ENCODE peak calls at places on chromosome 21, in ten cellular contexts. E is islet precursor cell; N is GM13977; B is erythroblast; A is choroid plexus epithelial cell; U is BJ; K is tibial nerve; D is H7; P is stimulated activated CD4-positive, alpha-beta T cell treated with anti-CD3 and anti-CD28 coated beads, Interleukin-2, amount 100 ng/mL, for 48 hours; V is omental fat pad. L is an unnamed sample.

GRCh38 chr21:37503848-37504467 is 137.4 kb downstream of the DYRK1A start:
- DNase-seq in E (no peak), N (no peak), B (no peak), A (peak), U (peak), K (no peak), D (no peak), P (no peak), V (no peak), L (no peak)

GRCh38 chr21:35197191-35197590 is 148.1 kb upstream of the RUNX1 start:
- DNase-seq in E (no peak), N (no peak), B (no peak), A (no peak), U (no peak), K (no peak), D (no peak), P (no peak), V (no peak), L (no peak)

GRCh38 chr21:27423906-27424595 is 457.2 kb upstream of the ADAMTS5 start:
- DNase-seq in E (peak), N (no peak), B (no peak), A (peak), U (no peak), K (no peak), D (peak), P (no peak), V (no peak), L (peak)

GRCh38 chr21:18369115-18369514 is 34.5 kb downstream of the TMPRSS15 start:
- DNase-seq in E (no peak), N (no peak), B (no peak), A (peak), U (no peak), K (no peak), D (peak), P (no peak), V (no peak), L (no peak)

GRCh38 chr21:41866274-41866809 is 12.8 kb downstream of the PRDM15 start:
- DNase-seq in E (no peak), N (no peak), B (no peak), A (no peak), U (no peak), K (no peak), D (no peak), P (no peak), V (no peak), L (no peak)

GRCh38 chr21:45821315-45822001 is 160.1 kb upstream of the COL6A1 start:
- DNase-seq in E (peak), N (no peak), B (no peak), A (no peak), U (no peak), K (no peak), D (no peak), P (no peak), V (no peak), L (no peak)

GRCh38 chr21:34498623-34499022 is 13.4 kb downstream of the KCNE1 start:
- DNase-seq in E (no peak), N (no peak), B (no peak), A (peak), U (no peak), K (no peak), D (no peak), P (no peak), V (no peak), L (no peak)

GRCh38 chr21:17929514-17929913 is 110.4 kb upstream of the C21orf91 start:
- DNase-seq in E (no peak), N (no peak), B (no peak), A (no peak), U (no peak), K (no peak), D (no peak), P (no peak), V (no peak), L (no peak)

GRCh38 chr21:46001821-46002681 is 20.5 kb downstream of the COL6A1 start:
- DNase-seq in E (peak), N (no peak), B (no peak), A (no peak), U (no peak), K (no peak), D (no peak), P (no peak), V (no peak), L (no peak)

GRCh38 chr21:45032977-45033705 is 41.2 kb upstream of the ADARB1 start:
- DNase-seq in E (peak), N (no peak), B (no peak), A (peak), U (no peak), K (no peak), D (peak), P (no peak), V (no peak), L (no peak)

GRCh38 chr21:30014883-30015282 is 75.1 kb upstream of the GRIK1 start:
- DNase-seq in E (no peak), N (no peak), B (no peak), A (no peak), U (no peak), K (no peak), D (peak), P (no peak), V (no peak), L (no peak)

GRCh38 chr21:32412162-32412997 is at the start of gene EVA1C:
- DNase-seq in E (peak), N (no peak), B (peak), A (peak), U (no peak), K (peak), D (peak), P (peak), V (no peak), L (peak)

GRCh38 chr21:40841524-40842196 is 5.3 kb downstream of the DSCAM start:
- DNase-seq in E (peak), N (no peak), B (no peak), A (no peak), U (no peak), K (peak), D (peak), P (no peak), V (no peak), L (peak)

GRCh38 chr21:26655466-26655865 is 82.4 kb upstream of the CYYR1 start:
- DNase-seq in E (no peak), N (no peak), B (no peak), A (no peak), U (no peak), K (no peak), D (no peak), P (no peak), V (no peak), L (no peak)

GRCh38 chr21:42830456-42831455 is 48.6 kb downstream of the WDR4 start:
- DNase-seq in E (peak), N (no peak), B (no peak), A (no peak), U (no peak), K (no peak), D (no peak), P (no peak), V (no peak), L (no peak)

GRCh38 chr21:33968082-33968997 is 52.7 kb upstream of the ATP5PO start:
- DNase-seq in E (no peak), N (no peak), B (no peak), A (peak), U (peak), K (no peak), D (no peak), P (no peak), V (no peak), L (peak)

GRCh38 chr21:18951291-18952038 is 547.9 kb upstream of the TMPRSS15 start:
- DNase-seq in E (peak), N (no peak), B (peak), A (peak), U (no peak), K (no peak), D (peak), P (no peak), V (no peak), L (peak)

GRCh38 chr21:24290151-24290833 is 1317.0 kb downstream of the MRPL39 start:
- DNase-seq in E (no peak), N (no peak), B (no peak), A (no peak), U (no peak), K (no peak), D (no peak), P (no peak), V (no peak), L (no peak)

L was measured in H1.